ENCODE peak calls at places on chromosomes 5 and 9, in nine cellular contexts. One of them, this sample, is unnamed.

GRCh38 chr9:79312686-79313421 is 258.9 kb upstream of the TLE4 start:
- DNase-seq in CD4-positive, alpha-beta T cell: no peak
- DNase-seq in lower leg skin: no peak
- DNase-seq in AG08396: no peak
- DNase-seq in stimulated activated naive CD4-positive, alpha-beta T cell: no peak
- DNase-seq in HL-60: no peak
- DNase-seq in astrocyte of the spinal cord: no peak
- DNase-seq in NCI-H345: no peak
- DNase-seq in SW480: no peak
- DNase-seq in this sample: no peak

GRCh38 chr9:107170801-107171200 is 112.3 kb upstream of the RAD23B start:
- DNase-seq in CD4-positive, alpha-beta T cell: no peak
- DNase-seq in lower leg skin: no peak
- DNase-seq in AG08396: no peak
- DNase-seq in stimulated activated naive CD4-positive, alpha-beta T cell: no peak
- DNase-seq in HL-60: no peak
- DNase-seq in astrocyte of the spinal cord: no peak
- DNase-seq in NCI-H345: no peak
- DNase-seq in SW480: no peak
- DNase-seq in this sample: peak; percentile 7

GRCh38 chr5:106368021-106368420 is 1302.7 kb downstream of the EFNA5 start:
- DNase-seq in CD4-positive, alpha-beta T cell: no peak
- DNase-seq in lower leg skin: no peak
- DNase-seq in AG08396: no peak
- DNase-seq in stimulated activated naive CD4-positive, alpha-beta T cell: no peak
- DNase-seq in HL-60: no peak
- DNase-seq in astrocyte of the spinal cord: no peak
- DNase-seq in NCI-H345: no peak
- DNase-seq in SW480: no peak
- DNase-seq in this sample: no peak

GRCh38 chr5:132661231-132662003 is 3.4 kb downstream of the IL13 start:
- DNase-seq in CD4-positive, alpha-beta T cell: no peak
- DNase-seq in lower leg skin: no peak
- DNase-seq in AG08396: no peak
- DNase-seq in stimulated activated naive CD4-positive, alpha-beta T cell: no peak
- DNase-seq in HL-60: no peak
- DNase-seq in astrocyte of the spinal cord: no peak
- DNase-seq in NCI-H345: no peak
- DNase-seq in SW480: no peak
- DNase-seq in this sample: no peak

GRCh38 chr5:116274251-116274650 is 189.4 kb downstream of the COMMD10 start:
- DNase-seq in CD4-positive, alpha-beta T cell: no peak
- DNase-seq in lower leg skin: no peak
- DNase-seq in AG08396: no peak
- DNase-seq in stimulated activated naive CD4-positive, alpha-beta T cell: no peak
- DNase-seq in HL-60: no peak
- DNase-seq in astrocyte of the spinal cord: no peak
- DNase-seq in NCI-H345: no peak
- DNase-seq in SW480: no peak
- DNase-seq in this sample: no peak

GRCh38 chr9:10701906-10702305 is 89.1 kb upstream of the PTPRD start:
- DNase-seq in CD4-positive, alpha-beta T cell: no peak
- DNase-seq in lower leg skin: no peak
- DNase-seq in AG08396: no peak
- DNase-seq in stimulated activated naive CD4-positive, alpha-beta T cell: no peak
- DNase-seq in HL-60: no peak
- DNase-seq in astrocyte of the spinal cord: no peak
- DNase-seq in NCI-H345: no peak
- DNase-seq in SW480: no peak
- DNase-seq in this sample: no peak

GRCh38 chr5:151413800-151414199 is 33.6 kb upstream of the SLC36A1 start:
- DNase-seq in CD4-positive, alpha-beta T cell: no peak
- DNase-seq in lower leg skin: no peak
- DNase-seq in AG08396: no peak
- DNase-seq in stimulated activated naive CD4-positive, alpha-beta T cell: no peak
- DNase-seq in HL-60: no peak
- DNase-seq in astrocyte of the spinal cord: no peak
- DNase-seq in NCI-H345: peak; percentile 31
- DNase-seq in SW480: no peak
- DNase-seq in this sample: no peak

GRCh38 chr9:93574900-93575705 is 1.3 kb upstream of the PHF2 start:
- DNase-seq in CD4-positive, alpha-beta T cell: no peak
- DNase-seq in lower leg skin: no peak
- DNase-seq in AG08396: no peak
- DNase-seq in stimulated activated naive CD4-positive, alpha-beta T cell: no peak
- DNase-seq in HL-60: no peak
- DNase-seq in astrocyte of the spinal cord: no peak
- DNase-seq in NCI-H345: no peak
- DNase-seq in SW480: no peak
- DNase-seq in this sample: no peak

GRCh38 chr9:121857941-121858340 is 206.5 kb downstream of the DAB2IP start:
- DNase-seq in CD4-positive, alpha-beta T cell: no peak
- DNase-seq in lower leg skin: no peak
- DNase-seq in AG08396: no peak
- DNase-seq in stimulated activated naive CD4-positive, alpha-beta T cell: no peak
- DNase-seq in HL-60: no peak
- DNase-seq in astrocyte of the spinal cord: no peak
- DNase-seq in NCI-H345: peak; percentile 61
- DNase-seq in SW480: no peak
- DNase-seq in this sample: no peak

GRCh38 chr9:114348906-114349482 is 19.3 kb downstream of the ORM2 start:
- DNase-seq in CD4-positive, alpha-beta T cell: peak; percentile 60
- DNase-seq in lower leg skin: peak; percentile 91
- DNase-seq in AG08396: peak; percentile 95
- DNase-seq in stimulated activated naive CD4-positive, alpha-beta T cell: peak; percentile 41
- DNase-seq in HL-60: peak; percentile 94
- DNase-seq in astrocyte of the spinal cord: peak; percentile 98
- DNase-seq in NCI-H345: no peak
- DNase-seq in SW480: peak; percentile 78
- DNase-seq in this sample: no peak

GRCh38 chr5:156188026-156188425 is 138.9 kb upstream of the SGCD start:
- DNase-seq in CD4-positive, alpha-beta T cell: no peak
- DNase-seq in lower leg skin: no peak
- DNase-seq in AG08396: no peak
- DNase-seq in stimulated activated naive CD4-positive, alpha-beta T cell: no peak
- DNase-seq in HL-60: no peak
- DNase-seq in astrocyte of the spinal cord: no peak
- DNase-seq in NCI-H345: no peak
- DNase-seq in SW480: no peak
- DNase-seq in this sample: no peak

GRCh38 chr9:108972626-108973209 is 38.5 kb downstream of the ABITRAM start:
- DNase-seq in CD4-positive, alpha-beta T cell: no peak
- DNase-seq in lower leg skin: no peak
- DNase-seq in AG08396: peak; percentile 3
- DNase-seq in stimulated activated naive CD4-positive, alpha-beta T cell: no peak
- DNase-seq in HL-60: no peak
- DNase-seq in astrocyte of the spinal cord: peak; percentile 52
- DNase-seq in NCI-H345: no peak
- DNase-seq in SW480: no peak
- DNase-seq in this sample: no peak

GRCh38 chr9:68678430-68678829 is 26.6 kb upstream of the PIP5K1B start:
- DNase-seq in CD4-positive, alpha-beta T cell: no peak
- DNase-seq in lower leg skin: no peak
- DNase-seq in AG08396: no peak
- DNase-seq in stimulated activated naive CD4-positive, alpha-beta T cell: no peak
- DNase-seq in HL-60: no peak
- DNase-seq in astrocyte of the spinal cord: no peak
- DNase-seq in NCI-H345: no peak
- DNase-seq in SW480: peak; percentile 53
- DNase-seq in this sample: no peak

GRCh38 chr5:53110156-53110555 is 599 bp upstream of the MOCS2 start:
- DNase-seq in CD4-positive, alpha-beta T cell: no peak
- DNase-seq in lower leg skin: no peak
- DNase-seq in AG08396: no peak
- DNase-seq in stimulated activated naive CD4-positive, alpha-beta T cell: peak; percentile 18
- DNase-seq in HL-60: no peak
- DNase-seq in astrocyte of the spinal cord: no peak
- DNase-seq in NCI-H345: no peak
- DNase-seq in SW480: no peak
- DNase-seq in this sample: no peak

GRCh38 chr5:129973716-129974426 is 69.6 kb downstream of the CHSY3 start:
- DNase-seq in CD4-positive, alpha-beta T cell: no peak
- DNase-seq in lower leg skin: no peak
- DNase-seq in AG08396: no peak
- DNase-seq in stimulated activated naive CD4-positive, alpha-beta T cell: no peak
- DNase-seq in HL-60: no peak
- DNase-seq in astrocyte of the spinal cord: peak; percentile 19
- DNase-seq in NCI-H345: no peak
- DNase-seq in SW480: no peak
- DNase-seq in this sample: no peak

GRCh38 chr5:150589791-150590601 is 50.5 kb upstream of the SYNPO start:
- DNase-seq in CD4-positive, alpha-beta T cell: peak; percentile 20
- DNase-seq in lower leg skin: peak; percentile 88
- DNase-seq in AG08396: peak; percentile 60
- DNase-seq in stimulated activated naive CD4-positive, alpha-beta T cell: no peak
- DNase-seq in HL-60: no peak
- DNase-seq in astrocyte of the spinal cord: peak; percentile 67
- DNase-seq in NCI-H345: no peak
- DNase-seq in SW480: peak; percentile 43
- DNase-seq in this sample: no peak

This sample was measured in MM.1S.